ENCODE peak calls at places on chromosomes 6 and 20, in nine cellular contexts. U is AG09309, A is foreskin fibroblast, F is erythroblast, X is choroid plexus epithelial cell, L is LoVo, J is NCI-H1092 treated with DMSO at 0.1 percent for 48 hours, C is endodermal cell, G is neural progenitor cell. I is an unnamed sample.
A peak's percentile ranks its signal among the peaks of the same experiment; 100 is the strongest.

GRCh38 chr6:29943053-29943966 is 978 bp downstream of the HLA-A start:
- DNase-seq in G (no peak), C (peak; percentile 60), X (no peak), A (no peak), F (peak; percentile 9), J (no peak), U (no peak), L (no peak), I (no peak)

GRCh38 chr6:56866917-56867522 is 87.9 kb upstream of the BEND6 start:
- DNase-seq in C (no peak), J (no peak), X (peak; percentile 53), A (peak; percentile 55), L (peak; percentile 32), G (no peak), U (no peak), F (no peak), I (no peak)

GRCh38 chr6:159045826-159046225 is 1.0 kb upstream of the TAGAP start:
- DNase-seq in J (no peak), F (no peak), G (no peak), U (no peak), X (no peak), A (no peak), L (no peak), C (no peak), I (no peak)

GRCh38 chr6:36724514-36725385 is 27.1 kb downstream of the RAB44 start:
- DNase-seq in X (peak; percentile 78), J (peak; percentile 31), L (peak; percentile 62), G (peak; percentile 72), U (peak; percentile 21), A (peak; percentile 39), F (peak; percentile 44), C (peak; percentile 93), I (peak; percentile 89)

GRCh38 chr6:15312500-15312899 is 66.6 kb downstream of the JARID2 start:
- DNase-seq in C (no peak), U (no peak), L (no peak), J (no peak), G (no peak), A (no peak), F (no peak), X (peak; percentile 58), I (no peak)

GRCh38 chr20:45230631-45231030 is 9.5 kb downstream of the SEMG2 start:
- DNase-seq in J (no peak), C (no peak), X (no peak), F (no peak), G (no peak), L (no peak), A (no peak), U (no peak), I (no peak)

GRCh38 chr6:133951227-133951626 is 1.8 kb upstream of the TBPL1 start:
- DNase-seq in L (no peak), U (no peak), X (no peak), J (no peak), C (no peak), A (no peak), F (no peak), G (no peak), I (no peak)

GRCh38 chr20:56628873-56629463 is at the start of gene TFAP2C:
- DNase-seq in C (peak; percentile 91), G (peak; percentile 82), F (peak; percentile 88), U (no peak), L (no peak), A (peak; percentile 84), X (peak; percentile 64), J (no peak), I (peak; percentile 81)

GRCh38 chr6:138833819-138834539 is 38.1 kb downstream of the ECT2L start:
- DNase-seq in L (no peak), F (no peak), J (peak; percentile 94), G (no peak), A (no peak), X (peak; percentile 75), C (no peak), U (no peak), I (no peak)

GRCh38 chr20:3932277-3933073 is 43.3 kb downstream of the PANK2 start:
- DNase-seq in A (no peak), C (no peak), X (peak; percentile 63), J (no peak), F (peak; percentile 25), U (no peak), G (no peak), L (peak; percentile 48), I (no peak)

GRCh38 chr6:17394192-17394611 is 807 bp downstream of the CAP2 start:
- DNase-seq in U (no peak), L (peak; percentile 82), F (no peak), J (peak; percentile 18), X (peak; percentile 69), G (peak; percentile 72), C (peak; percentile 89), A (peak; percentile 61), I (peak; percentile 82)

GRCh38 chr6:137813308-137813707 is 53.8 kb upstream of the TNFAIP3 start:
- DNase-seq in G (no peak), C (no peak), X (no peak), A (no peak), F (no peak), L (no peak), J (no peak), U (no peak), I (no peak)

GRCh38 chr6:50305660-50306059 is 255.9 kb upstream of the DEFB112 start:
- DNase-seq in A (no peak), X (no peak), F (no peak), G (no peak), J (no peak), C (no peak), L (no peak), U (no peak), I (no peak)

GRCh38 chr20:37670426-37670825 is 23.4 kb upstream of the CTNNBL1 start:
- DNase-seq in C (no peak), A (peak; percentile 28), X (peak; percentile 7), L (no peak), U (no peak), G (peak; percentile 26), J (peak; percentile 87), F (no peak), I (no peak)

GRCh38 chr6:113578691-113579090 is 278.5 kb upstream of the MARCKS start:
- DNase-seq in L (no peak), A (no peak), C (no peak), F (no peak), X (no peak), U (no peak), J (no peak), G (no peak), I (no peak)

GRCh38 chr6:44258325-44258863 is 1.1 kb upstream of the SLC35B2 start:
- DNase-seq in J (no peak), X (no peak), U (no peak), G (no peak), F (no peak), C (no peak), A (no peak), L (no peak), I (no peak)

GRCh38 chr20:31542201-31542842 is 28.1 kb downstream of the HM13 start:
- DNase-seq in A (peak; percentile 66), G (no peak), U (no peak), X (no peak), C (no peak), F (peak; percentile 12), L (no peak), J (no peak), I (no peak)

GRCh38 chr6:31614674-31615578 is at the start of gene AIF1:
- DNase-seq in X (no peak), A (no peak), L (no peak), C (no peak), J (no peak), F (no peak), G (no peak), U (no peak), I (no peak)

GRCh38 chr20:32149566-32150170 is 40.2 kb downstream of the TM9SF4 start:
- DNase-seq in A (no peak), J (no peak), F (no peak), C (no peak), G (no peak), X (no peak), U (no peak), L (no peak), I (no peak)

GRCh38 chr6:170130771-170131241 is 160.1 kb downstream of the DLL1 start:
- DNase-seq in X (no peak), G (no peak), C (no peak), U (no peak), A (no peak), F (no peak), J (no peak), L (no peak), I (peak; percentile 65)

GRCh38 chr6:50096267-50096666 is 46.5 kb upstream of the DEFB112 start:
- DNase-seq in L (no peak), F (no peak), G (no peak), U (no peak), A (no peak), X (no peak), J (no peak), C (no peak), I (no peak)

GRCh38 chr6:88013015-88013414 is 34.6 kb upstream of the SPACA1 start:
- DNase-seq in U (no peak), F (no peak), X (peak; percentile 6), A (no peak), C (no peak), J (no peak), G (no peak), L (no peak), I (no peak)

GRCh38 chr20:56566621-56567020 is 33.6 kb downstream of the FAM209B start:
- DNase-seq in L (peak; percentile 54), J (no peak), X (no peak), G (no peak), F (no peak), U (no peak), C (no peak), A (no peak), I (no peak)

GRCh38 chr6:118894425-118895240 is 681 bp downstream of the ASF1A start:
- DNase-seq in G (peak; percentile 67), U (no peak), J (peak; percentile 54), X (peak; percentile 72), A (peak; percentile 70), C (peak; percentile 79), L (peak; percentile 37), F (peak; percentile 76), I (peak; percentile 76)

GRCh38 chr6:38432079-38432478 is 207.7 kb downstream of the BTBD9 start:
- DNase-seq in J (no peak), F (no peak), U (no peak), A (no peak), G (no peak), X (no peak), C (no peak), L (no peak), I (no peak)

GRCh38 chr20:5153152-5153467 is 26.3 kb downstream of the CDS2 start:
- DNase-seq in X (no peak), J (no peak), G (no peak), F (no peak), A (no peak), U (no peak), C (no peak), L (no peak), I (no peak)

GRCh38 chr6:130754786-130755367 is 72.3 kb upstream of the SMLR1 start:
- DNase-seq in X (no peak), L (no peak), F (no peak), U (no peak), C (no peak), J (no peak), G (no peak), A (no peak), I (no peak)

GRCh38 chr6:89067796-89068195 is 12.8 kb upstream of the PNRC1 start:
- DNase-seq in X (no peak), G (no peak), U (no peak), L (peak; percentile 24), A (no peak), C (no peak), F (no peak), J (no peak), I (no peak)

GRCh38 chr6:134826889-134827737 is 122.8 kb downstream of the ALDH8A1 start:
- DNase-seq in X (peak; percentile 92), C (no peak), F (no peak), A (peak; percentile 78), J (no peak), G (no peak), L (peak; percentile 9), U (peak; percentile 100), I (peak; percentile 91)